ENCODE peak calls at places on chromosomes 1 and 21, in eight cellular contexts. P, E, G, C, D, H, I and R are unnamed samples.

GRCh38 chr1:229076217-229076616 is 194.7 kb upstream of the RAB4A start:
- DNase-seq in P (no peak), E (no peak), G (no peak), C (no peak), D (no peak), H (no peak), I (no peak), R (no peak)

GRCh38 chr1:201850053-201850397 is 21.1 kb downstream of the IPO9 start:
- DNase-seq in P (peak; percentile 61), E (no peak), G (peak; percentile 87), C (no peak), D (no peak), H (no peak), I (no peak), R (peak; percentile 67)

GRCh38 chr21:35163381-35163780 is 114.3 kb upstream of the RUNX1 start:
- DNase-seq in P (no peak), E (no peak), G (peak; percentile 59), C (no peak), D (no peak), H (no peak), I (no peak), R (no peak)

GRCh38 chr1:246971322-246971721 is 36.5 kb downstream of the ZNF695 start:
- DNase-seq in P (peak; percentile 68), E (peak; percentile 40), G (peak; percentile 13), C (peak; percentile 61), D (peak; percentile 1), H (no peak), I (peak; percentile 74), R (peak; percentile 2)

GRCh38 chr1:10515627-10516026 is 40.9 kb downstream of the PEX14 start:
- DNase-seq in P (no peak), E (no peak), G (no peak), C (no peak), D (no peak), H (no peak), I (no peak), R (no peak)

GRCh38 chr1:185774384-185774783 is 40.2 kb downstream of the HMCN1 start:
- DNase-seq in P (no peak), E (no peak), G (no peak), C (no peak), D (no peak), H (no peak), I (peak; percentile 7), R (no peak)

GRCh38 chr21:44892536-44893277 is 19.2 kb upstream of the PTTG1IP start:
- DNase-seq in P (no peak), E (peak; percentile 83), G (peak; percentile 19), C (peak; percentile 46), D (peak; percentile 62), H (no peak), I (peak; percentile 81), R (no peak)

GRCh38 chr1:221030121-221030649 is 150.9 kb downstream of the HLX start:
- DNase-seq in P (no peak), E (no peak), G (peak; percentile 65), C (no peak), D (no peak), H (no peak), I (no peak), R (no peak)

GRCh38 chr1:243977104-243977503 is 74.0 kb upstream of the ZBTB18 start:
- DNase-seq in P (no peak), E (no peak), G (no peak), C (no peak), D (no peak), H (no peak), I (no peak), R (no peak)

GRCh38 chr21:35779690-35780570 is 280.4 kb downstream of the SETD4 start:
- DNase-seq in P (no peak), E (no peak), G (peak; percentile 91), C (no peak), D (no peak), H (peak; percentile 79), I (no peak), R (peak; percentile 61)

GRCh38 chr1:230833511-230833910 is 34.8 kb downstream of the C1orf198 start:
- DNase-seq in P (no peak), E (no peak), G (no peak), C (no peak), D (no peak), H (no peak), I (no peak), R (no peak)

GRCh38 chr1:100530901-100531487 is 6.9 kb upstream of the GPR88 start:
- DNase-seq in P (no peak), E (no peak), G (peak; percentile 83), C (peak; percentile 29), D (no peak), H (no peak), I (no peak), R (no peak)

GRCh38 chr1:192506741-192507155 is 68.8 kb upstream of the RGS1 start:
- DNase-seq in P (no peak), E (no peak), G (peak; percentile 43), C (no peak), D (peak; percentile 47), H (no peak), I (peak; percentile 56), R (no peak)

GRCh38 chr1:207962716-207963428 is 51.9 kb upstream of the CD34 start:
- DNase-seq in P (peak; percentile 62), E (no peak), G (no peak), C (peak; percentile 42), D (no peak), H (no peak), I (peak; percentile 66), R (no peak)

GRCh38 chr1:159947942-159948341 is 2.5 kb upstream of the IGSF9 start:
- DNase-seq in P (no peak), E (no peak), G (no peak), C (no peak), D (no peak), H (no peak), I (no peak), R (no peak)

GRCh38 chr1:153525088-153525713 is 10.6 kb downstream of the S100A6 start:
- DNase-seq in P (no peak), E (no peak), G (peak; percentile 60), C (peak; percentile 62), D (no peak), H (no peak), I (no peak), R (no peak)

GRCh38 chr1:56820755-56821461 is 1.7 kb upstream of the FYB2 start:
- DNase-seq in P (peak; percentile 40), E (peak; percentile 48), G (peak; percentile 79), C (peak; percentile 41), D (peak; percentile 87), H (peak; percentile 75), I (peak; percentile 96), R (no peak)

GRCh38 chr1:99003911-99004269 is 771 bp downstream of the PLPPR5 start:
- DNase-seq in P (no peak), E (no peak), G (no peak), C (no peak), D (peak; percentile 10), H (no peak), I (peak; percentile 52), R (no peak)
- H3K4me3 ChIP-seq in P (no peak overlapping the region), E (peak overlapping the region; percentile 44), G (no peak overlapping the region), C (no peak overlapping the region), D (peak overlapping the region; percentile 60), H (no peak overlapping the region), I (peak overlapping the region; percentile 94), R (peak overlapping the region; percentile 65)

GRCh38 chr1:112737573-112737972 is 22.4 kb upstream of the PPM1J start:
- DNase-seq in P (no peak), E (no peak), G (no peak), C (no peak), D (no peak), H (no peak), I (no peak), R (no peak)
- TF ChIP-seq CTCF in P (no peak), E (no peak), G (no peak), C (no peak), D (no peak), H (no peak), I (peak; percentile 20), R (no peak)

GRCh38 chr1:27392778-27393635 is 585 bp downstream of the GPR3 start:
- DNase-seq in P (no peak), E (no peak), G (no peak), C (no peak), D (no peak), H (no peak), I (peak; percentile 72), R (no peak)

GRCh38 chr1:27392096-27392777 is at the start of gene GPR3:
- DNase-seq in P (peak; percentile 93), E (peak; percentile 96), G (peak; percentile 91), C (peak; percentile 94), D (peak; percentile 96), H (peak; percentile 90), I (peak; percentile 97), R (no peak)

GRCh38 chr1:27394282-27394658 is 1.8 kb downstream of the GPR3 start:
- DNase-seq in P (no peak), E (no peak), G (no peak), C (no peak), D (no peak), H (no peak), I (no peak), R (no peak)

GRCh38 chr1:27393641-27394281 is 1.3 kb downstream of the GPR3 start:
- DNase-seq in P (no peak), E (no peak), G (no peak), C (no peak), D (no peak), H (no peak), I (no peak), R (no peak)

DNA sequence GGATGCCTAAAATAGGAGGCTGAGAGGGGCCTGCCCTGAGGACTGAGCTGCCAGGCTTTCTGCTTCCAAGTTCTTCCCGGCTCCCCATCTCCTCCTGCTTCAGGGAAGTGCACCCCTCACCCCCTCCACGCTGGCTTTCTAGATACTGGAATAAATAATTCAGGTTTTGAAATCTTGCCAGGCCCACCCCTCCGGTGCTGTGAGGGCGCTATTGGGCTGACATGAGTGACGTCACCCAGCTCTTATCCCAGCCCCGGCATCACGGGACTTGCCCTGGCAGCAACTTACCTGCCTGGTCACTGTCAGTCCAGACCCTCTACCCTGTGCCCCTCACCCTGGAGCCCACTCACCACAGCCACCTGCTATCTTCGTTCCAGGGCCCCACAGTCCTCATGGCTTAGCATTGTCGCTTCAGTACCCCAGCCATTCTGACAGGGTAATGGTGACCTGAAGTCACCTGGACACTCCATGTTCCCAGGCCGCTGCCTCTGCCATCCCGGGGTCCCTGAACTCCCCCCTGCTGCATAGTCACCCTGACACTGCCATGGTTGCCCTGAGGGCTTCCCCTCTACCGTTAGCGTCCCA is 819 bp upstream of the GPR3 start:
- DNase-seq in P (peak; percentile 58), E (peak; percentile 26), G (peak; percentile 57), C (peak; percentile 71), D (peak; percentile 38), H (no peak), I (peak; percentile 90), R (no peak)
- H3K4me3 ChIP-seq in P (no peak overlapping the region), E (peak overlapping the region; percentile 65), G (peak overlapping the region; percentile 27), C (peak overlapping the region; percentile 41), D (no peak overlapping the region), H (peak overlapping the region; percentile 92), I (peak overlapping the region; percentile 94), R (peak overlapping the region; percentile 77)

DNA sequence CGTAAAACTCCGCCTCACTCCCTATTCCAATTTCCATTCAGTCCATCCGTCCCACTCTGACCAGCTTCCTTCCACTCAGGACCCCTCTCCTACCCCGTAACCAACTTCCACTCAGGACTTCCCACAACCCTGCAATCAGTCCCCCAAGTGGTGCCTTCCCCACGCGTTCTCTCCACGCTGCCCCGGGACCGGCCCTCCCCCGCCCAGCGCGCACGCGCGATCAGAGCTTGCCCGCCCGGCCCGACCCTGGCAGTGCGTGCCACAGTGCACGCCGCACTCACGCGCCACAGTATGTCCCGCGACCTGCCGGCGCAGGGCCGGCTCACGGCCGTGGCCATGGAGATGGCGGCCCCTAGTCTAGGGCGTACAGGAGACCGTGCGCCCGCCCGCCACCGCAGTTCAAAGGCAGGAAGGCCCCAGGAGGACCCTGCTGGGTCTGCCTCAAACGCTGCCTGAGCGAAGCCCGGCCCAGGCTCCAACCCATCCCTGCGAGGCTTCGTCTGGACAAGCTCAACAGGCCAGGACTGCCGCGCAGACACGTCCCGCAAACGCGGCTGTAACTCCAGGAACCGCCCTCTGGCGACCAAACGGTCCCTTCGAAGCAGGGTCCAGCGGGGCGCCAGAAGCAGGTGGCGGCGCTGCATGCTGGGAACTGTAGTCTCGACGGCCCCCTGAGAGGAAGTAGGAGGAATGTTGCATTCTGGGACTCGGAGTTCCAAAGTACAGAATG is at the start of gene NDC1:
- DNase-seq in P (peak; percentile 90), E (peak; percentile 85), G (peak; percentile 96), C (peak; percentile 89), D (peak; percentile 95), H (peak; percentile 90), I (peak; percentile 99), R (peak; percentile 72)
- TF ChIP-seq CTCF in P (no peak), E (no peak), G (peak; percentile 18), C (peak; percentile 43), D (peak; percentile 10), H (no peak), I (no peak), R (no peak)